ENCODE peak calls at places on chromosomes 3 and 15, in five cellular contexts. One of them, this sample, is unnamed. For H3K79me2, the result is how much of the 10 kb centered on the place peaks cover.

GRCh38 chr15:70293138-70293537 is 195.4 kb upstream of the TLE3 start:
- DNase-seq in keratinocyte: no peak
- DNase-seq in H9: no peak
- DNase-seq in K562: no peak
- DNase-seq in SK-N-SH: no peak
- DNase-seq in this sample: no peak

GRCh38 chr3:175651716-175652115 is 792.6 kb downstream of the NAALADL2 start:
- DNase-seq in SK-N-SH: no peak
- DNase-seq in H9: no peak
- DNase-seq in keratinocyte: no peak
- DNase-seq in K562: no peak
- DNase-seq in this sample: no peak

GRCh38 chr15:24862726-24863521 is 91.9 kb upstream of the SNRPN start:
- DNase-seq in H9: no peak
- DNase-seq in keratinocyte: no peak
- DNase-seq in SK-N-SH: no peak
- DNase-seq in K562: no peak
- DNase-seq in this sample: peak

GRCh38 chr15:57919754-57920153 is 145.8 kb downstream of the ALDH1A2 start:
- DNase-seq in keratinocyte: no peak
- DNase-seq in SK-N-SH: no peak
- DNase-seq in K562: no peak
- DNase-seq in H9: no peak
- DNase-seq in this sample: no peak

GRCh38 chr3:108527109-108527508 is 16.7 kb upstream of the MYH15 start:
- DNase-seq in H9: no peak
- DNase-seq in keratinocyte: no peak
- DNase-seq in K562: no peak
- DNase-seq in SK-N-SH: no peak
- DNase-seq in this sample: no peak

GRCh38 chr3:123935830-123936229 is 25.2 kb downstream of the CCDC14 start:
- DNase-seq in H9: no peak
- DNase-seq in SK-N-SH: peak
- DNase-seq in keratinocyte: no peak
- DNase-seq in K562: no peak
- DNase-seq in this sample: no peak

GRCh38 chr3:124570232-124570631 is 160.0 kb upstream of the UMPS start:
- DNase-seq in keratinocyte: no peak
- DNase-seq in K562: no peak
- DNase-seq in SK-N-SH: no peak
- DNase-seq in H9: no peak
- DNase-seq in this sample: no peak

GRCh38 chr3:144499346-144499745 is 527.7 kb downstream of the DIPK2A start:
- DNase-seq in SK-N-SH: no peak
- DNase-seq in keratinocyte: no peak
- DNase-seq in H9: no peak
- DNase-seq in K562: no peak
- DNase-seq in this sample: no peak

GRCh38 chr15:69275104-69275670 is 23.5 kb upstream of the PAQR5 start:
- DNase-seq in K562: no peak
- DNase-seq in SK-N-SH: no peak
- DNase-seq in H9: no peak
- DNase-seq in keratinocyte: no peak
- DNase-seq in this sample: no peak

GRCh38 chr3:48367201-48367600 is 4.8 kb upstream of the FBXW12 start:
- DNase-seq in SK-N-SH: peak
- DNase-seq in K562: no peak
- DNase-seq in H9: no peak
- DNase-seq in keratinocyte: no peak
- DNase-seq in this sample: no peak

GRCh38 chr3:157529751-157530150 is 26.5 kb upstream of the VEPH1 start:
- DNase-seq in K562: no peak
- DNase-seq in keratinocyte: no peak
- DNase-seq in SK-N-SH: no peak
- DNase-seq in H9: no peak
- DNase-seq in this sample: no peak

GRCh38 chr15:55628369-55628730 is 40.2 kb upstream of the PYGO1 start:
- DNase-seq in keratinocyte: no peak
- DNase-seq in H9: no peak
- DNase-seq in SK-N-SH: no peak
- DNase-seq in K562: no peak
- DNase-seq in this sample: no peak

GRCh38 chr3:100401674-100402036 is 316 bp downstream of the LNP1 start:
- DNase-seq in H9: no peak
- DNase-seq in K562: peak
- DNase-seq in SK-N-SH: peak
- DNase-seq in keratinocyte: no peak
- DNase-seq in this sample: peak

GRCh38 chr15:48177875-48178611 is at the start of gene MYEF2:
- DNase-seq in keratinocyte: no peak
- DNase-seq in H9: peak
- DNase-seq in SK-N-SH: peak
- DNase-seq in K562: peak
- DNase-seq in this sample: peak

GRCh38 chr3:28915711-28916481 is 365.0 kb upstream of the RBMS3 start:
- DNase-seq in keratinocyte: no peak
- DNase-seq in H9: peak
- DNase-seq in K562: no peak
- DNase-seq in SK-N-SH: peak
- DNase-seq in this sample: peak

GRCh38 chr3:160755776-160756304 is at the start of gene PPM1L:
- DNase-seq in K562: peak
- DNase-seq in SK-N-SH: peak
- DNase-seq in H9: no peak
- DNase-seq in keratinocyte: no peak
- DNase-seq in this sample: peak

GRCh38 chr3:123286308-123287023 is 84.7 kb downstream of the SEC22A start:
- DNase-seq in K562: peak
- DNase-seq in SK-N-SH: peak
- DNase-seq in keratinocyte: no peak
- DNase-seq in H9: peak
- DNase-seq in this sample: peak

GRCh38 chr3:182979719-182980191 is 583 bp downstream of the DCUN1D1 start:
- DNase-seq in keratinocyte: no peak
- DNase-seq in SK-N-SH: peak
- DNase-seq in K562: peak
- DNase-seq in H9: no peak
- DNase-seq in this sample: peak

GRCh38 chr3:16866447-16867025 is 18.2 kb upstream of the PLCL2 start:
- DNase-seq in keratinocyte: no peak
- DNase-seq in K562: no peak
- DNase-seq in H9: no peak
- DNase-seq in SK-N-SH: no peak
- DNase-seq in this sample: peak
- H2AFZ ChIP-seq in keratinocyte: no peak
- H2AFZ ChIP-seq in K562: no peak
- H2AFZ ChIP-seq in H9: no peak
- H2AFZ ChIP-seq in SK-N-SH: no peak
- H2AFZ ChIP-seq in this sample: no peak

GRCh38 chr3:53328750-53329149 is 18.6 kb downstream of the DCP1A start:
- DNase-seq in K562: no peak
- DNase-seq in SK-N-SH: peak
- DNase-seq in keratinocyte: no peak
- DNase-seq in H9: no peak
- DNase-seq in this sample: no peak

GRCh38 chr3:53334742-53335141 is 12.6 kb downstream of the DCP1A start:
- DNase-seq in H9: no peak
- DNase-seq in keratinocyte: no peak
- DNase-seq in K562: no peak
- DNase-seq in SK-N-SH: no peak
- DNase-seq in this sample: no peak

GRCh38 chr3:53324011-53324544 is 23.3 kb downstream of the DCP1A start:
- DNase-seq in SK-N-SH: peak
- DNase-seq in H9: no peak
- DNase-seq in K562: no peak
- DNase-seq in keratinocyte: no peak
- DNase-seq in this sample: no peak

GRCh38 chr3:53331871-53332270 is 15.5 kb downstream of the DCP1A start:
- DNase-seq in H9: no peak
- DNase-seq in SK-N-SH: no peak
- DNase-seq in keratinocyte: no peak
- DNase-seq in K562: no peak
- DNase-seq in this sample: no peak

DNA sequence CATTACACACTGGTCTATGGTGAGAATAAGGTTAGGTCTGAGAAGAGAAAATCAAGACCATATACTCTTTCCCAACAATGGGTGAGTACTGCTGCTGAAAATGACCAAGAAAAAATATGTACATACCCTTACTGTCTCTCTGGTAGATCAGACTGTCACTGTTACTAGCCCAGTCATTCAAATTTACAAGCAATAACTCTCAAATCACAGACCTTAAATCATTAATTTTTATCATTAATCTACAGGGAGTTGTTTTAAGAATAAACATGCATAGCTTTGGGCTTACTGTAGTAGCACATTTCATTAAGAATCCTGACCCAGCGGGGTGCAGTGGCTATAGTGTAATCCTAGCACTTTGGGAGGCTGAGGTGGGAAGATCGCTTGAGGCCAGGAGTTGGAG is 17.4 kb downstream of the DCP1A start:
- DNase-seq in H9: no peak
- DNase-seq in K562: no peak
- DNase-seq in SK-N-SH: no peak
- DNase-seq in keratinocyte: no peak
- DNase-seq in this sample: no peak
- H3K79me2 ChIP-seq in H9: under half
- H3K79me2 ChIP-seq in K562: under half
- H3K79me2 ChIP-seq in SK-N-SH: half or more
- H3K79me2 ChIP-seq in keratinocyte: under half
- H3K79me2 ChIP-seq in this sample: half or more

GRCh38 chr15:89860446-89860845 is 33.3 kb downstream of the AP3S2 start:
- DNase-seq in keratinocyte: no peak
- DNase-seq in H9: no peak
- DNase-seq in K562: no peak
- DNase-seq in SK-N-SH: no peak
- DNase-seq in this sample: no peak
- H2AFZ ChIP-seq in keratinocyte: no peak
- H2AFZ ChIP-seq in H9: no peak
- H2AFZ ChIP-seq in K562: no peak
- H2AFZ ChIP-seq in SK-N-SH: no peak
- H2AFZ ChIP-seq in this sample: no peak

GRCh38 chr3:38460377-38461085 is 6.8 kb downstream of the ACVR2B start:
- DNase-seq in H9: no peak
- DNase-seq in K562: no peak
- DNase-seq in keratinocyte: no peak
- DNase-seq in SK-N-SH: no peak
- DNase-seq in this sample: no peak
- H3K79me2 ChIP-seq in H9: half or more
- H3K79me2 ChIP-seq in K562: half or more
- H3K79me2 ChIP-seq in keratinocyte: under half
- H3K79me2 ChIP-seq in SK-N-SH: half or more
- H3K79me2 ChIP-seq in this sample: half or more

GRCh38 chr15:72397780-72398179 is 325 bp upstream of the TMEM202 start:
- DNase-seq in K562: no peak
- DNase-seq in keratinocyte: no peak
- DNase-seq in SK-N-SH: no peak
- DNase-seq in H9: no peak
- DNase-seq in this sample: no peak

GRCh38 chr15:72398189-72398588 is at the start of gene TMEM202:
- DNase-seq in H9: no peak
- DNase-seq in keratinocyte: no peak
- DNase-seq in K562: no peak
- DNase-seq in SK-N-SH: no peak
- DNase-seq in this sample: no peak

GRCh38 chr15:72402726-72403125 is 4.6 kb downstream of the TMEM202 start:
- DNase-seq in keratinocyte: no peak
- DNase-seq in SK-N-SH: no peak
- DNase-seq in H9: no peak
- DNase-seq in K562: no peak
- DNase-seq in this sample: no peak

GRCh38 chr15:72404356-72404755 is 6.3 kb downstream of the TMEM202 start:
- DNase-seq in keratinocyte: no peak
- DNase-seq in K562: no peak
- DNase-seq in SK-N-SH: no peak
- DNase-seq in H9: no peak
- DNase-seq in this sample: no peak

GRCh38 chr15:72398648-72399047 is 543 bp downstream of the TMEM202 start:
- DNase-seq in K562: no peak
- DNase-seq in H9: no peak
- DNase-seq in SK-N-SH: no peak
- DNase-seq in keratinocyte: no peak
- DNase-seq in this sample: no peak
- H2AFZ ChIP-seq in K562: no peak
- H2AFZ ChIP-seq in H9: no peak
- H2AFZ ChIP-seq in SK-N-SH: no peak
- H2AFZ ChIP-seq in keratinocyte: no peak
- H2AFZ ChIP-seq in this sample: no peak

This sample was measured in DND-41.